ENCODE peak calls at places on chromosomes 4 and X, in ten cellular contexts. One of them, this sample, is unnamed.

GRCh38 chr4:25367004-25367621 is 9.9 kb upstream of the ANAPC4 start:
- DNase-seq in NCI-H748 treated with DMSO at 0.1 percent for 48 hours: peak
- DNase-seq in fibroblast of mammary gland: peak
- DNase-seq in type B pancreatic cell: no peak
- DNase-seq in endodermal cell: no peak
- DNase-seq in ELR: peak
- DNase-seq in K562: no peak
- DNase-seq in AML-193: peak
- DNase-seq in activated effector memory CD4-positive, alpha-beta T cell treated with Interleukin-2 at 50 U/mL for 16 hours: no peak
- DNase-seq in stimulated activated CD4-positive, alpha-beta T cell treated with anti-CD3 and anti-CD28 coated beads, Interleukin-4, amount 100 ng/mL, for 1 hour: no peak
- DNase-seq in this sample: peak

GRCh38 chr4:130849985-130850632 is 1754.2 kb downstream of the C4orf33 start:
- DNase-seq in K562: no peak
- DNase-seq in activated effector memory CD4-positive, alpha-beta T cell treated with Interleukin-2 at 50 U/mL for 16 hours: no peak
- DNase-seq in ELR: no peak
- DNase-seq in stimulated activated CD4-positive, alpha-beta T cell treated with anti-CD3 and anti-CD28 coated beads, Interleukin-4, amount 100 ng/mL, for 1 hour: no peak
- DNase-seq in type B pancreatic cell: no peak
- DNase-seq in AML-193: no peak
- DNase-seq in fibroblast of mammary gland: peak
- DNase-seq in NCI-H748 treated with DMSO at 0.1 percent for 48 hours: no peak
- DNase-seq in endodermal cell: no peak
- DNase-seq in this sample: peak

GRCh38 chrX:115936008-115936407 is 234.5 kb upstream of the AGTR2 start:
- DNase-seq in AML-193: no peak
- DNase-seq in stimulated activated CD4-positive, alpha-beta T cell treated with anti-CD3 and anti-CD28 coated beads, Interleukin-4, amount 100 ng/mL, for 1 hour: no peak
- DNase-seq in fibroblast of mammary gland: no peak
- DNase-seq in ELR: no peak
- DNase-seq in activated effector memory CD4-positive, alpha-beta T cell treated with Interleukin-2 at 50 U/mL for 16 hours: no peak
- DNase-seq in endodermal cell: no peak
- DNase-seq in NCI-H748 treated with DMSO at 0.1 percent for 48 hours: no peak
- DNase-seq in K562: no peak
- DNase-seq in type B pancreatic cell: no peak
- DNase-seq in this sample: no peak

GRCh38 chrX:55593296-55593695 is 29.9 kb upstream of the FOXR2 start:
- DNase-seq in NCI-H748 treated with DMSO at 0.1 percent for 48 hours: no peak
- DNase-seq in stimulated activated CD4-positive, alpha-beta T cell treated with anti-CD3 and anti-CD28 coated beads, Interleukin-4, amount 100 ng/mL, for 1 hour: no peak
- DNase-seq in AML-193: no peak
- DNase-seq in activated effector memory CD4-positive, alpha-beta T cell treated with Interleukin-2 at 50 U/mL for 16 hours: no peak
- DNase-seq in ELR: no peak
- DNase-seq in type B pancreatic cell: no peak
- DNase-seq in fibroblast of mammary gland: no peak
- DNase-seq in K562: no peak
- DNase-seq in endodermal cell: no peak
- DNase-seq in this sample: no peak

GRCh38 chr4:123825596-123826291 is 429.1 kb downstream of the SPRY1 start:
- DNase-seq in K562: no peak
- DNase-seq in ELR: peak
- DNase-seq in activated effector memory CD4-positive, alpha-beta T cell treated with Interleukin-2 at 50 U/mL for 16 hours: no peak
- DNase-seq in NCI-H748 treated with DMSO at 0.1 percent for 48 hours: no peak
- DNase-seq in endodermal cell: no peak
- DNase-seq in stimulated activated CD4-positive, alpha-beta T cell treated with anti-CD3 and anti-CD28 coated beads, Interleukin-4, amount 100 ng/mL, for 1 hour: no peak
- DNase-seq in type B pancreatic cell: no peak
- DNase-seq in AML-193: no peak
- DNase-seq in fibroblast of mammary gland: peak
- DNase-seq in this sample: no peak

GRCh38 chr4:7429601-7430078 is 5.1 kb downstream of the PSAPL1 start:
- DNase-seq in activated effector memory CD4-positive, alpha-beta T cell treated with Interleukin-2 at 50 U/mL for 16 hours: no peak
- DNase-seq in endodermal cell: peak
- DNase-seq in type B pancreatic cell: peak
- DNase-seq in fibroblast of mammary gland: no peak
- DNase-seq in ELR: no peak
- DNase-seq in stimulated activated CD4-positive, alpha-beta T cell treated with anti-CD3 and anti-CD28 coated beads, Interleukin-4, amount 100 ng/mL, for 1 hour: no peak
- DNase-seq in NCI-H748 treated with DMSO at 0.1 percent for 48 hours: no peak
- DNase-seq in AML-193: no peak
- DNase-seq in K562: no peak
- DNase-seq in this sample: no peak

GRCh38 chr4:142016031-142016430 is 379.6 kb downstream of the IL15 start:
- DNase-seq in activated effector memory CD4-positive, alpha-beta T cell treated with Interleukin-2 at 50 U/mL for 16 hours: no peak
- DNase-seq in fibroblast of mammary gland: no peak
- DNase-seq in AML-193: no peak
- DNase-seq in NCI-H748 treated with DMSO at 0.1 percent for 48 hours: no peak
- DNase-seq in endodermal cell: no peak
- DNase-seq in ELR: no peak
- DNase-seq in stimulated activated CD4-positive, alpha-beta T cell treated with anti-CD3 and anti-CD28 coated beads, Interleukin-4, amount 100 ng/mL, for 1 hour: no peak
- DNase-seq in K562: no peak
- DNase-seq in type B pancreatic cell: no peak
- DNase-seq in this sample: no peak

GRCh38 chr4:151725087-151725486 is 35.7 kb downstream of the GATB start:
- DNase-seq in ELR: no peak
- DNase-seq in fibroblast of mammary gland: no peak
- DNase-seq in NCI-H748 treated with DMSO at 0.1 percent for 48 hours: no peak
- DNase-seq in stimulated activated CD4-positive, alpha-beta T cell treated with anti-CD3 and anti-CD28 coated beads, Interleukin-4, amount 100 ng/mL, for 1 hour: no peak
- DNase-seq in AML-193: no peak
- DNase-seq in K562: no peak
- DNase-seq in activated effector memory CD4-positive, alpha-beta T cell treated with Interleukin-2 at 50 U/mL for 16 hours: no peak
- DNase-seq in endodermal cell: peak
- DNase-seq in type B pancreatic cell: no peak
- DNase-seq in this sample: no peak

GRCh38 chr4:39626913-39627312 is 11.8 kb downstream of the SMIM14 start:
- DNase-seq in AML-193: no peak
- DNase-seq in stimulated activated CD4-positive, alpha-beta T cell treated with anti-CD3 and anti-CD28 coated beads, Interleukin-4, amount 100 ng/mL, for 1 hour: no peak
- DNase-seq in endodermal cell: no peak
- DNase-seq in NCI-H748 treated with DMSO at 0.1 percent for 48 hours: no peak
- DNase-seq in fibroblast of mammary gland: no peak
- DNase-seq in ELR: no peak
- DNase-seq in activated effector memory CD4-positive, alpha-beta T cell treated with Interleukin-2 at 50 U/mL for 16 hours: no peak
- DNase-seq in K562: no peak
- DNase-seq in type B pancreatic cell: no peak
- DNase-seq in this sample: no peak

GRCh38 chrX:48025561-48025960 is 18.8 kb downstream of the SPACA5 start:
- DNase-seq in ELR: peak
- DNase-seq in activated effector memory CD4-positive, alpha-beta T cell treated with Interleukin-2 at 50 U/mL for 16 hours: no peak
- DNase-seq in endodermal cell: peak
- DNase-seq in K562: peak
- DNase-seq in AML-193: peak
- DNase-seq in stimulated activated CD4-positive, alpha-beta T cell treated with anti-CD3 and anti-CD28 coated beads, Interleukin-4, amount 100 ng/mL, for 1 hour: peak
- DNase-seq in NCI-H748 treated with DMSO at 0.1 percent for 48 hours: peak
- DNase-seq in fibroblast of mammary gland: peak
- DNase-seq in type B pancreatic cell: no peak
- DNase-seq in this sample: peak

GRCh38 chr4:61500883-61501282 is 300.8 kb downstream of the ADGRL3 start:
- DNase-seq in AML-193: no peak
- DNase-seq in stimulated activated CD4-positive, alpha-beta T cell treated with anti-CD3 and anti-CD28 coated beads, Interleukin-4, amount 100 ng/mL, for 1 hour: no peak
- DNase-seq in endodermal cell: no peak
- DNase-seq in type B pancreatic cell: no peak
- DNase-seq in fibroblast of mammary gland: peak
- DNase-seq in NCI-H748 treated with DMSO at 0.1 percent for 48 hours: no peak
- DNase-seq in ELR: peak
- DNase-seq in activated effector memory CD4-positive, alpha-beta T cell treated with Interleukin-2 at 50 U/mL for 16 hours: no peak
- DNase-seq in K562: no peak
- DNase-seq in this sample: peak

GRCh38 chrX:24395775-24396174 is 35.3 kb downstream of the SUPT20HL1 start:
- DNase-seq in fibroblast of mammary gland: peak
- DNase-seq in NCI-H748 treated with DMSO at 0.1 percent for 48 hours: peak
- DNase-seq in AML-193: peak
- DNase-seq in activated effector memory CD4-positive, alpha-beta T cell treated with Interleukin-2 at 50 U/mL for 16 hours: peak
- DNase-seq in stimulated activated CD4-positive, alpha-beta T cell treated with anti-CD3 and anti-CD28 coated beads, Interleukin-4, amount 100 ng/mL, for 1 hour: no peak
- DNase-seq in ELR: peak
- DNase-seq in type B pancreatic cell: no peak
- DNase-seq in K562: peak
- DNase-seq in endodermal cell: peak
- DNase-seq in this sample: peak

GRCh38 chr4:577499-578450 is 1.7 kb upstream of the TMEM271 start:
- DNase-seq in type B pancreatic cell: no peak
- DNase-seq in ELR: peak
- DNase-seq in activated effector memory CD4-positive, alpha-beta T cell treated with Interleukin-2 at 50 U/mL for 16 hours: no peak
- DNase-seq in K562: no peak
- DNase-seq in endodermal cell: peak
- DNase-seq in fibroblast of mammary gland: peak
- DNase-seq in NCI-H748 treated with DMSO at 0.1 percent for 48 hours: no peak
- DNase-seq in stimulated activated CD4-positive, alpha-beta T cell treated with anti-CD3 and anti-CD28 coated beads, Interleukin-4, amount 100 ng/mL, for 1 hour: peak
- DNase-seq in AML-193: no peak
- DNase-seq in this sample: peak

GRCh38 chrX:30635630-30636029 is 17.6 kb upstream of the GK start:
- DNase-seq in type B pancreatic cell: no peak
- DNase-seq in fibroblast of mammary gland: no peak
- DNase-seq in NCI-H748 treated with DMSO at 0.1 percent for 48 hours: no peak
- DNase-seq in AML-193: peak
- DNase-seq in ELR: peak
- DNase-seq in activated effector memory CD4-positive, alpha-beta T cell treated with Interleukin-2 at 50 U/mL for 16 hours: no peak
- DNase-seq in stimulated activated CD4-positive, alpha-beta T cell treated with anti-CD3 and anti-CD28 coated beads, Interleukin-4, amount 100 ng/mL, for 1 hour: no peak
- DNase-seq in K562: peak
- DNase-seq in endodermal cell: no peak
- DNase-seq in this sample: no peak

GRCh38 chr4:88101165-88101564 is 57.3 kb downstream of the ABCG2 start:
- DNase-seq in stimulated activated CD4-positive, alpha-beta T cell treated with anti-CD3 and anti-CD28 coated beads, Interleukin-4, amount 100 ng/mL, for 1 hour: no peak
- DNase-seq in fibroblast of mammary gland: no peak
- DNase-seq in K562: no peak
- DNase-seq in endodermal cell: no peak
- DNase-seq in AML-193: no peak
- DNase-seq in type B pancreatic cell: no peak
- DNase-seq in activated effector memory CD4-positive, alpha-beta T cell treated with Interleukin-2 at 50 U/mL for 16 hours: no peak
- DNase-seq in NCI-H748 treated with DMSO at 0.1 percent for 48 hours: no peak
- DNase-seq in ELR: no peak
- DNase-seq in this sample: no peak

GRCh38 chr4:110668463-110669245 is 45.8 kb upstream of the PITX2 start:
- DNase-seq in ELR: no peak
- DNase-seq in stimulated activated CD4-positive, alpha-beta T cell treated with anti-CD3 and anti-CD28 coated beads, Interleukin-4, amount 100 ng/mL, for 1 hour: no peak
- DNase-seq in NCI-H748 treated with DMSO at 0.1 percent for 48 hours: no peak
- DNase-seq in fibroblast of mammary gland: no peak
- DNase-seq in activated effector memory CD4-positive, alpha-beta T cell treated with Interleukin-2 at 50 U/mL for 16 hours: no peak
- DNase-seq in type B pancreatic cell: no peak
- DNase-seq in endodermal cell: no peak
- DNase-seq in K562: no peak
- DNase-seq in AML-193: no peak
- DNase-seq in this sample: no peak

GRCh38 chrX:62931625-62932024 is 419.5 kb downstream of the SPIN4 start:
- DNase-seq in ELR: no peak
- DNase-seq in type B pancreatic cell: no peak
- DNase-seq in NCI-H748 treated with DMSO at 0.1 percent for 48 hours: no peak
- DNase-seq in activated effector memory CD4-positive, alpha-beta T cell treated with Interleukin-2 at 50 U/mL for 16 hours: no peak
- DNase-seq in AML-193: no peak
- DNase-seq in endodermal cell: no peak
- DNase-seq in K562: no peak
- DNase-seq in fibroblast of mammary gland: no peak
- DNase-seq in stimulated activated CD4-positive, alpha-beta T cell treated with anti-CD3 and anti-CD28 coated beads, Interleukin-4, amount 100 ng/mL, for 1 hour: no peak
- DNase-seq in this sample: no peak

GRCh38 chrX:89034679-89035078 is 287.7 kb downstream of the CPXCR1 start:
- DNase-seq in activated effector memory CD4-positive, alpha-beta T cell treated with Interleukin-2 at 50 U/mL for 16 hours: no peak
- DNase-seq in ELR: no peak
- DNase-seq in NCI-H748 treated with DMSO at 0.1 percent for 48 hours: no peak
- DNase-seq in K562: no peak
- DNase-seq in AML-193: peak
- DNase-seq in fibroblast of mammary gland: no peak
- DNase-seq in stimulated activated CD4-positive, alpha-beta T cell treated with anti-CD3 and anti-CD28 coated beads, Interleukin-4, amount 100 ng/mL, for 1 hour: no peak
- DNase-seq in type B pancreatic cell: no peak
- DNase-seq in endodermal cell: no peak
- DNase-seq in this sample: no peak

GRCh38 chr4:125735107-125735506 is 420.4 kb downstream of the FAT4 start:
- DNase-seq in fibroblast of mammary gland: peak
- DNase-seq in endodermal cell: peak
- DNase-seq in type B pancreatic cell: no peak
- DNase-seq in ELR: peak
- DNase-seq in AML-193: no peak
- DNase-seq in stimulated activated CD4-positive, alpha-beta T cell treated with anti-CD3 and anti-CD28 coated beads, Interleukin-4, amount 100 ng/mL, for 1 hour: no peak
- DNase-seq in NCI-H748 treated with DMSO at 0.1 percent for 48 hours: no peak
- DNase-seq in K562: no peak
- DNase-seq in activated effector memory CD4-positive, alpha-beta T cell treated with Interleukin-2 at 50 U/mL for 16 hours: no peak
- DNase-seq in this sample: no peak

GRCh38 chr4:121597346-121597934 is 99.3 kb downstream of the ANXA5 start:
- DNase-seq in type B pancreatic cell: no peak
- DNase-seq in endodermal cell: no peak
- DNase-seq in stimulated activated CD4-positive, alpha-beta T cell treated with anti-CD3 and anti-CD28 coated beads, Interleukin-4, amount 100 ng/mL, for 1 hour: no peak
- DNase-seq in fibroblast of mammary gland: peak
- DNase-seq in NCI-H748 treated with DMSO at 0.1 percent for 48 hours: no peak
- DNase-seq in ELR: peak
- DNase-seq in activated effector memory CD4-positive, alpha-beta T cell treated with Interleukin-2 at 50 U/mL for 16 hours: no peak
- DNase-seq in K562: no peak
- DNase-seq in AML-193: no peak
- DNase-seq in this sample: no peak

GRCh38 chr4:93657527-93657926 is 171.0 kb upstream of the ATOH1 start:
- DNase-seq in fibroblast of mammary gland: no peak
- DNase-seq in type B pancreatic cell: no peak
- DNase-seq in stimulated activated CD4-positive, alpha-beta T cell treated with anti-CD3 and anti-CD28 coated beads, Interleukin-4, amount 100 ng/mL, for 1 hour: no peak
- DNase-seq in AML-193: no peak
- DNase-seq in activated effector memory CD4-positive, alpha-beta T cell treated with Interleukin-2 at 50 U/mL for 16 hours: no peak
- DNase-seq in endodermal cell: no peak
- DNase-seq in NCI-H748 treated with DMSO at 0.1 percent for 48 hours: no peak
- DNase-seq in ELR: no peak
- DNase-seq in K562: no peak
- DNase-seq in this sample: peak

GRCh38 chr4:44806076-44806475 is 79.7 kb upstream of the GNPDA2 start:
- DNase-seq in stimulated activated CD4-positive, alpha-beta T cell treated with anti-CD3 and anti-CD28 coated beads, Interleukin-4, amount 100 ng/mL, for 1 hour: no peak
- DNase-seq in NCI-H748 treated with DMSO at 0.1 percent for 48 hours: no peak
- DNase-seq in fibroblast of mammary gland: no peak
- DNase-seq in endodermal cell: no peak
- DNase-seq in type B pancreatic cell: no peak
- DNase-seq in ELR: no peak
- DNase-seq in AML-193: no peak
- DNase-seq in K562: no peak
- DNase-seq in activated effector memory CD4-positive, alpha-beta T cell treated with Interleukin-2 at 50 U/mL for 16 hours: no peak
- DNase-seq in this sample: peak

GRCh38 chr4:6788123-6788522 is 5.6 kb downstream of the KIAA0232 start:
- DNase-seq in type B pancreatic cell: no peak
- DNase-seq in ELR: no peak
- DNase-seq in stimulated activated CD4-positive, alpha-beta T cell treated with anti-CD3 and anti-CD28 coated beads, Interleukin-4, amount 100 ng/mL, for 1 hour: no peak
- DNase-seq in K562: no peak
- DNase-seq in activated effector memory CD4-positive, alpha-beta T cell treated with Interleukin-2 at 50 U/mL for 16 hours: no peak
- DNase-seq in NCI-H748 treated with DMSO at 0.1 percent for 48 hours: no peak
- DNase-seq in fibroblast of mammary gland: no peak
- DNase-seq in AML-193: no peak
- DNase-seq in endodermal cell: no peak
- DNase-seq in this sample: no peak

GRCh38 chr4:4364061-4364460 is 22.8 kb upstream of the NSG1 start:
- DNase-seq in NCI-H748 treated with DMSO at 0.1 percent for 48 hours: no peak
- DNase-seq in fibroblast of mammary gland: no peak
- DNase-seq in K562: no peak
- DNase-seq in stimulated activated CD4-positive, alpha-beta T cell treated with anti-CD3 and anti-CD28 coated beads, Interleukin-4, amount 100 ng/mL, for 1 hour: no peak
- DNase-seq in AML-193: no peak
- DNase-seq in endodermal cell: no peak
- DNase-seq in type B pancreatic cell: no peak
- DNase-seq in ELR: no peak
- DNase-seq in activated effector memory CD4-positive, alpha-beta T cell treated with Interleukin-2 at 50 U/mL for 16 hours: no peak
- DNase-seq in this sample: no peak

GRCh38 chrX:21745756-21746155 is 12.2 kb downstream of the SMPX start:
- DNase-seq in K562: peak
- DNase-seq in NCI-H748 treated with DMSO at 0.1 percent for 48 hours: no peak
- DNase-seq in stimulated activated CD4-positive, alpha-beta T cell treated with anti-CD3 and anti-CD28 coated beads, Interleukin-4, amount 100 ng/mL, for 1 hour: peak
- DNase-seq in fibroblast of mammary gland: peak
- DNase-seq in type B pancreatic cell: no peak
- DNase-seq in endodermal cell: peak
- DNase-seq in AML-193: peak
- DNase-seq in ELR: peak
- DNase-seq in activated effector memory CD4-positive, alpha-beta T cell treated with Interleukin-2 at 50 U/mL for 16 hours: peak
- DNase-seq in this sample: peak

GRCh38 chr4:25065451-25065850 is 34.7 kb upstream of the LGI2 start:
- DNase-seq in K562: no peak
- DNase-seq in stimulated activated CD4-positive, alpha-beta T cell treated with anti-CD3 and anti-CD28 coated beads, Interleukin-4, amount 100 ng/mL, for 1 hour: no peak
- DNase-seq in AML-193: no peak
- DNase-seq in fibroblast of mammary gland: no peak
- DNase-seq in type B pancreatic cell: no peak
- DNase-seq in activated effector memory CD4-positive, alpha-beta T cell treated with Interleukin-2 at 50 U/mL for 16 hours: no peak
- DNase-seq in ELR: no peak
- DNase-seq in endodermal cell: peak
- DNase-seq in NCI-H748 treated with DMSO at 0.1 percent for 48 hours: no peak
- DNase-seq in this sample: peak

GRCh38 chr4:152926959-152927358 is 9.2 kb upstream of the FHDC1 start:
- DNase-seq in NCI-H748 treated with DMSO at 0.1 percent for 48 hours: no peak
- DNase-seq in activated effector memory CD4-positive, alpha-beta T cell treated with Interleukin-2 at 50 U/mL for 16 hours: no peak
- DNase-seq in K562: no peak
- DNase-seq in AML-193: no peak
- DNase-seq in stimulated activated CD4-positive, alpha-beta T cell treated with anti-CD3 and anti-CD28 coated beads, Interleukin-4, amount 100 ng/mL, for 1 hour: no peak
- DNase-seq in fibroblast of mammary gland: no peak
- DNase-seq in endodermal cell: peak
- DNase-seq in ELR: no peak
- DNase-seq in type B pancreatic cell: no peak
- DNase-seq in this sample: no peak

GRCh38 chrX:103397707-103398106 is 21.4 kb downstream of the BEX3 start:
- DNase-seq in stimulated activated CD4-positive, alpha-beta T cell treated with anti-CD3 and anti-CD28 coated beads, Interleukin-4, amount 100 ng/mL, for 1 hour: no peak
- DNase-seq in AML-193: no peak
- DNase-seq in K562: no peak
- DNase-seq in ELR: no peak
- DNase-seq in endodermal cell: no peak
- DNase-seq in fibroblast of mammary gland: no peak
- DNase-seq in type B pancreatic cell: no peak
- DNase-seq in activated effector memory CD4-positive, alpha-beta T cell treated with Interleukin-2 at 50 U/mL for 16 hours: no peak
- DNase-seq in NCI-H748 treated with DMSO at 0.1 percent for 48 hours: no peak
- DNase-seq in this sample: no peak

This sample was measured in NCI-H69.